ENCODE peak calls at places on chromosomes 5 and 9, in five cellular contexts. D is T-helper 17 cell; P is CD8-positive, alpha-beta T cell; S is ovary; H is tibial artery. Y is an unnamed sample.

GRCh38 chr5:181173027-181173419 is 25.6 kb downstream of the OR2V2 start:
- DNase-seq in D (peak), P (peak), H (peak), S (no peak), Y (no peak)

GRCh38 chr9:131635285-131635684 is 90.0 kb downstream of the PRRT1B start:
- DNase-seq in H (peak), P (peak), S (peak), D (peak), Y (peak)

GRCh38 chr5:123943136-123943535 is 431.2 kb downstream of the CSNK1G3 start:
- DNase-seq in D (no peak), S (no peak), P (no peak), H (no peak), Y (no peak)

GRCh38 chr9:114887963-114888362 is 42.4 kb downstream of the TNFSF8 start:
- DNase-seq in H (no peak), P (no peak), S (no peak), D (no peak), Y (no peak)

GRCh38 chr5:141940695-141941271 is 17.1 kb downstream of the DELE1 start:
- DNase-seq in P (no peak), H (peak), D (no peak), S (no peak), Y (no peak)

GRCh38 chr9:137479315-137479861 is 20.3 kb upstream of the NSMF start:
- DNase-seq in P (no peak), D (no peak), H (no peak), S (no peak), Y (no peak)

GRCh38 chr5:157294692-157295091 is 28.8 kb downstream of the CYFIP2 start:
- DNase-seq in H (no peak), D (no peak), P (no peak), S (no peak), Y (no peak)

GRCh38 chr5:95984287-95984938 is 22.8 kb upstream of the ELL2 start:
- DNase-seq in S (no peak), D (no peak), P (no peak), H (no peak), Y (no peak)

GRCh38 chr9:133275105-133276000 is at the start of gene ABO:
- DNase-seq in H (no peak), D (no peak), S (peak), P (no peak), Y (no peak)

GRCh38 chr5:10469253-10470030 is 27.8 kb downstream of the ROPN1L start:
- DNase-seq in H (no peak), S (no peak), D (no peak), P (no peak), Y (no peak)

GRCh38 chr9:70412678-70413426 is 1.6 kb downstream of the KLF9 start:
- DNase-seq in P (peak), S (peak), H (peak), D (peak), Y (peak)

GRCh38 chr5:141564216-141564692 is 54.5 kb downstream of the DIAPH1 start:
- DNase-seq in D (peak), H (peak), P (peak), S (peak), Y (peak)

GRCh38 chr9:82302968-82303655 is 314.5 kb downstream of the SPATA31D1 start:
- DNase-seq in H (no peak), D (no peak), S (no peak), P (no peak), Y (no peak)

GRCh38 chr5:134133213-134133994 is 18.9 kb downstream of the TCF7 start:
- DNase-seq in H (peak), P (peak), S (peak), D (peak), Y (peak)

GRCh38 chr9:77952641-77953341 is 78.8 kb downstream of the GNAQ start:
- DNase-seq in D (no peak), H (no peak), S (no peak), P (no peak), Y (no peak)

GRCh38 chr9:81389569-81389993 is 299.8 kb downstream of the TLE1 start:
- DNase-seq in H (peak), D (no peak), S (peak), P (no peak), Y (no peak)

GRCh38 chr9:33177633-33178032 is 10.5 kb upstream of the B4GALT1 start:
- DNase-seq in D (no peak), S (no peak), H (no peak), P (no peak), Y (no peak)

GRCh38 chr5:127599847-127600246 is 49.0 kb upstream of the CTXN3 start:
- DNase-seq in P (no peak), H (no peak), S (no peak), D (no peak), Y (no peak)

GRCh38 chr9:16571127-16571848 is 299.2 kb downstream of the BNC2 start:
- DNase-seq in P (no peak), D (no peak), S (no peak), H (no peak), Y (no peak)

GRCh38 chr9:38004809-38005560 is 64.0 kb downstream of the SHB start:
- DNase-seq in D (no peak), P (no peak), S (no peak), H (no peak), Y (no peak)

GRCh38 chr9:92648447-92649406 is 21.2 kb downstream of the IPPK start:
- DNase-seq in D (no peak), P (peak), H (no peak), S (peak), Y (no peak)